ENCODE peak calls at places on chromosomes 5 and 9, in eight cellular contexts. E, U, J, P, Z, T, D and B are unnamed samples.

GRCh38 chr5:8491254-8491653 is 622.3 kb downstream of the MTRR start:
- DNase-seq in E (no peak), U (peak), J (no peak), P (no peak), Z (no peak), T (no peak), D (no peak), B (no peak)

GRCh38 chr9:119868694-119869093 is 499.5 kb upstream of the BRINP1 start:
- DNase-seq in E (no peak), U (no peak), J (no peak), P (no peak), Z (no peak), T (no peak), D (no peak), B (no peak)

GRCh38 chr9:124359841-124360240 is 55.4 kb downstream of the PSMB7 start:
- DNase-seq in E (no peak), U (no peak), J (no peak), P (no peak), Z (no peak), T (no peak), D (no peak), B (no peak)

GRCh38 chr5:119435436-119436132 is 16.7 kb upstream of the HSD17B4 start:
- DNase-seq in E (no peak), U (peak), J (peak), P (peak), Z (no peak), T (peak), D (peak), B (peak)

GRCh38 chr5:174708466-174709207 is 15.7 kb upstream of the MSX2 start:
- DNase-seq in E (no peak), U (no peak), J (no peak), P (no peak), Z (no peak), T (no peak), D (no peak), B (no peak)

GRCh38 chr9:91986248-91986647 is 36.2 kb upstream of the ROR2 start:
- DNase-seq in E (no peak), U (no peak), J (no peak), P (no peak), Z (no peak), T (peak), D (no peak), B (no peak)

GRCh38 chr9:87020169-87020935 is 73.0 kb upstream of the GAS1 start:
- DNase-seq in E (no peak), U (no peak), J (no peak), P (no peak), Z (no peak), T (no peak), D (no peak), B (no peak)

GRCh38 chr5:80125962-80126480 is 90.9 kb downstream of the THBS4 start:
- DNase-seq in E (peak), U (peak), J (no peak), P (peak), Z (no peak), T (peak), D (no peak), B (no peak)

GRCh38 chr5:153508700-153509099 is 18.2 kb downstream of the GRIA1 start:
- DNase-seq in E (no peak), U (no peak), J (no peak), P (no peak), Z (no peak), T (no peak), D (no peak), B (no peak)

GRCh38 chr5:79346420-79346824 is 110.5 kb downstream of the JMY start:
- DNase-seq in E (peak), U (peak), J (no peak), P (peak), Z (no peak), T (peak), D (no peak), B (no peak)

GRCh38 chr5:137602721-137603273 is 103.7 kb upstream of the SPOCK1 start:
- DNase-seq in E (no peak), U (no peak), J (no peak), P (no peak), Z (no peak), T (no peak), D (no peak), B (no peak)

GRCh38 chr9:29659014-29659413 is 2085.7 kb upstream of the C9orf72 start:
- DNase-seq in E (no peak), U (no peak), J (no peak), P (no peak), Z (no peak), T (no peak), D (peak), B (no peak)

GRCh38 chr5:91175708-91176107 is 207.4 kb downstream of the ARRDC3 start:
- DNase-seq in E (no peak), U (peak), J (no peak), P (no peak), Z (no peak), T (no peak), D (no peak), B (no peak)

GRCh38 chr5:179268399-179268952 is 76.8 kb downstream of the ADAMTS2 start:
- DNase-seq in E (no peak), U (no peak), J (no peak), P (no peak), Z (no peak), T (no peak), D (no peak), B (no peak)

GRCh38 chr9:111099199-111100005 is 61.1 kb upstream of the LPAR1 start:
- DNase-seq in E (no peak), U (no peak), J (peak), P (no peak), Z (peak), T (no peak), D (no peak), B (no peak)

GRCh38 chr9:22165144-22165543 is 156.0 kb upstream of the CDKN2B start:
- DNase-seq in E (no peak), U (peak), J (no peak), P (no peak), Z (no peak), T (peak), D (no peak), B (peak)

DNA sequence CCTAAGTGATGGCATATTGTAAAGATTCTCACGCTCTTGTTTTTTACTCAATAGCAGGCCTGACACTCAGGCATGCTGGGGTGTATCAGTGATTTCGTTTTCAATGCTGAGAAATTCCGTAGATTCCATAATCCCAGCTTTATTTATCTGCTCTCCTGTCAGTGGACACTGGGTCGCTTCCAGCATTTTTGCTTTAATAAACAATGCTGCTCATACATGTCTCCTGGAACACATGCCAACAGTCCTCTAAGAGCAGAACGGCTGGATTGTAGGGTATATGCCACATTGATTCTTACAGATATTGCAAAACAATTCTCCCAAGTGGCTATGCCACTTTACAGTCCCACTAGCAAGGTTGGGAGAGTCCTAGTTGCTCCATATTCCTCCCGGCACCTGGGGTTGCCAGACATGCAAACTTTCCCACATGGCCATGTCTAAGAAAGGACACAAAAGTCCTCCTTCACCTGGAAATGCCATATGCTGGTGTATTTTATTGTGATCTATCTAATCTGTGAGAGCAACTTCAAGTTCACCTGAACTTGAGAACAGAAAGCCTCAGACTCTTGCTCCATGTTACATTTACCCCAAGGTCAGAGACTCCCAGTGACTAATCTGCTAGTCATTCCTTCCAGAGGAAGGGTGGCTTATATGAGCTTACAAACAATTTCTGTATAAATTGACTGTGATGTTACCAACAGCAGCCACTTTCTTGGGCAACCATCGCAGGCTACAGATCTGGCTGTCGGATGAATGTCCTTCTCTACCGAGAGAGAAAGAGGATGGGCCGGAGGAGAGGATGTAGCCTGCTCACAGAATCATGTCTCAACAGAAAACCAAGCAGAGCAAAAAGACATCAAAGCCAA is 81.8 kb downstream of the RAPGEF1 start:
- DNase-seq in E (peak), U (peak), J (no peak), P (peak), Z (no peak), T (peak), D (no peak), B (no peak)
- H3K27ac ChIP-seq in E (peak), U (peak), J (no peak), P (peak), Z (no peak), T (peak), D (peak), B (no peak)

GRCh38 chr9:5305741-5306140 is 1.2 kb upstream of the RLN2 start:
- DNase-seq in E (no peak), U (peak), J (no peak), P (no peak), Z (no peak), T (peak), D (no peak), B (no peak)

DNA sequence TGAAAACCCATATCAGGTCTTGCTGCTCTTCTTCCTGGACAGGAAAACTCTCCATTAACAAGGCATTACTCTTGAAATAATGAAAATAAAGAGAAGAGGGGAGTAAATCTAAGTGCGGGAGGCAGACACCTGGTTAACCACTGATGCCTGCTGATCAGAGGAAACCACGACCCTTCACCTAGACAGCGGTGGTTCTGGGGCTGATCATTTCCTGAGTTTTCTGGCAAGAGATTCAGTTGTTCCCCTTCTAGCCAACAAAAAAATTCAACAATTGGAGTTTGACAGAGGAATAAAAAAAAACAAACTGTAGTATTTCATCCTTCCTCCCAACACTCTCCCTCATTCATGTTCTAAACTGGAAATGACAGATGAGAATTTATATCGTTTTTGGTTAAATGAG is 3.0 kb downstream of the RLN2 start:
- DNase-seq in E (no peak), U (no peak), J (no peak), P (no peak), Z (no peak), T (no peak), D (no peak), B (no peak)
- H3K4me2 ChIP-seq in E (no peak), U (no peak), J (no peak), P (no peak), Z (no peak), T (no peak), D (no peak), B (no peak)

DNA sequence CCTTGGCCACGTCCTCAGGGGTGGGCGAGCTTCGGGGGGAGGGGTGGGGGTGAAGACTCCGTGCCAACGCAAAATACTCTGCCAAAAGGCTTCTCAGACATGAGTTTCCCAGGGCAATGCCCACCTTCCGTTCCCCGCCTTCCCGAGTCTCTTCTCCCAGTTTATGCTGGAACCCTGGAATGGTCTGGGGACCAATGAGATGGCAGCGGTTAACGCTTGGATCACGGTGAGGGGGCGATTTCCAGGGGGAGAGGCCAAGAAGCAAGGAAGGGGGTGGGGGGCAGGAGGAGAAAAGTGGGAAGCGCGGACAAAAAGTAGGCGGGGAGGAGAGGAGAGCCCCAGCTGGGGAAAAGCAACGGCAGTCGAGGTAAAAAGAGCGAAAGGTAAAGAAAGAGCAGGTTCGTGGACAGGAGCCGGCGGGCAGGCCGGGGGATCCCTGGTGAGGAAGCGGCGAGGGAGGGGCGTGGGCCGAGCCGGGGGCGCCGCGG is 593 bp upstream of the SNCAIP start:
- DNase-seq in E (no peak), U (peak), J (no peak), P (no peak), Z (no peak), T (no peak), D (no peak), B (no peak)
- H3K9ac ChIP-seq in E (no peak), U (no peak), J (no peak), P (no peak), Z (peak), T (peak), D (peak), B (no peak)

GRCh38 chr5:143605403-143606005 is 202.0 kb upstream of the NR3C1 start:
- DNase-seq in E (no peak), U (peak), J (no peak), P (no peak), Z (no peak), T (peak), D (peak), B (no peak)
- H3K27ac ChIP-seq in E (no peak), U (no peak), J (no peak), P (no peak), Z (no peak), T (no peak), D (peak), B (no peak)

GRCh38 chr5:115601709-115602584 is at the start of gene TICAM2:
- DNase-seq in E (no peak), U (peak), J (peak), P (peak), Z (no peak), T (peak), D (peak), B (peak)
- H3K4me2 ChIP-seq in E (no peak), U (peak), J (peak), P (peak), Z (peak), T (peak), D (peak), B (peak)

DNA sequence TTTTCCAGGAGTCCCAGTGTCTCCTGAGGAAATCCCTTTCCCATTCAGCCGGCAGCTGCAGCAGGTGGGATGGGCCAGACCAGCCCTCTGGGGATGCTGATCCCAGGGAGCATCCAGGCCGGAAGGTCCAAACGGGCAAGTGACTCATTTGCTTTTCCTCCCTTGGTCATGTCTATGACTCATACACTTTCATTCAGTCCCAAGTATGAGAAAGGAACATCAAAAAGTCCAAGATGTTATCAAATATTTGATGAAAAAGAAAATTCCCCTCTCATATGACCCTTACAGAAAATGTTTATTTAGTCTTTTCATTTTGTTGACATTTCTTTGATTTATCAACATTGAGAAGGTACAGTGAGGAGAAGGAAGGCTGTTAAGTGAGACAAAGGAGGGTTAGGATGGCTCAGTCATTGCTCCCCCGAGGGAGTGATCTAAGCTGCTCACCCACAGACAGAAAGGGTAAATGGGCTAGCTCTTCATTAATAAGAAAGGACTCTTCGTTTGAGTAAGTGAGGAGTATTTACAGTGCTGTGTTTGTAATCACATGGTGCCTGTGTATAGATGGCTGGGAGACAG is 117.6 kb upstream of the ANKRD55 start:
- DNase-seq in E (peak), U (peak), J (no peak), P (peak), Z (peak), T (peak), D (no peak), B (no peak)
- H3K9ac ChIP-seq in E (no peak), U (no peak), J (no peak), P (no peak), Z (no peak), T (no peak), D (no peak), B (no peak)